ENCODE peak calls at places on chromosomes 5 and 9, in nine cellular contexts. U, J, C, S, L, N, P, D and W are unnamed samples.
A peak's percentile ranks its signal among the peaks of the same experiment; 100 is the strongest.

GRCh38 chr9:31089822-31090221 is 1294.6 kb upstream of the ACO1 start:
- DNase-seq in U (no peak), J (no peak), C (no peak), S (no peak), L (no peak), N (no peak), P (no peak), D (no peak), W (no peak)

GRCh38 chr9:119216891-119217290 is 152.3 kb downstream of the BRINP1 start:
- DNase-seq in U (no peak), J (no peak), C (no peak), S (no peak), L (no peak), N (no peak), P (no peak), D (no peak), W (no peak)

GRCh38 chr9:121558423-121558950 is 58.8 kb upstream of the GGTA1 start:
- DNase-seq in U (no peak), J (no peak), C (no peak), S (no peak), L (no peak), N (no peak), P (no peak), D (peak; percentile 21), W (no peak)

GRCh38 chr5:168869615-168870227 is 290.6 kb upstream of the PANK3 start:
- DNase-seq in U (no peak), J (no peak), C (no peak), S (no peak), L (no peak), N (no peak), P (no peak), D (no peak), W (no peak)

GRCh38 chr9:128335914-128336313 is 4.4 kb upstream of the SLC27A4 start:
- DNase-seq in U (no peak), J (no peak), C (no peak), S (no peak), L (no peak), N (no peak), P (no peak), D (no peak), W (no peak)

GRCh38 chr5:108521841-108522506 is 140.1 kb upstream of the FBXL17 start:
- DNase-seq in U (peak; percentile 6), J (no peak), C (peak; percentile 77), S (no peak), L (peak; percentile 7), N (peak; percentile 2), P (no peak), D (peak; percentile 65), W (peak; percentile 42)

GRCh38 chr5:10352404-10353240 is 873 bp upstream of the MARCHF6 start:
- DNase-seq in U (no peak), J (no peak), C (no peak), S (no peak), L (no peak), N (no peak), P (no peak), D (peak; percentile 57), W (no peak)

GRCh38 chr9:114184071-114184470 is 28.7 kb downstream of the COL27A1 start:
- DNase-seq in U (no peak), J (no peak), C (no peak), S (no peak), L (no peak), N (no peak), P (no peak), D (peak; percentile 80), W (no peak)

GRCh38 chr5:73363911-73364730 is 84.5 kb downstream of the FOXD1 start:
- DNase-seq in U (no peak), J (no peak), C (no peak), S (no peak), L (no peak), N (no peak), P (no peak), D (peak; percentile 79), W (no peak)

GRCh38 chr5:110844251-110844650 is 105.4 kb downstream of the SLC25A46 start:
- DNase-seq in U (no peak), J (no peak), C (no peak), S (no peak), L (no peak), N (no peak), P (no peak), D (no peak), W (no peak)

GRCh38 chr5:125597338-125597737 is 825.9 kb upstream of the GRAMD2B start:
- DNase-seq in U (no peak), J (no peak), C (no peak), S (no peak), L (no peak), N (no peak), P (no peak), D (no peak), W (peak; percentile 10)

GRCh38 chr5:78964889-78965288 is 20.2 kb downstream of the ARSB start:
- DNase-seq in U (peak; percentile 2), J (no peak), C (peak; percentile 59), S (no peak), L (peak; percentile 6), N (no peak), P (no peak), D (peak; percentile 74), W (peak; percentile 51)

GRCh38 chr5:8861764-8862163 is 684.1 kb downstream of the SEMA5A start:
- DNase-seq in U (no peak), J (no peak), C (peak; percentile 65), S (no peak), L (no peak), N (no peak), P (no peak), D (no peak), W (no peak)

GRCh38 chr5:141384471-141385267 is 2.1 kb downstream of the PCDHGA7 start:
- DNase-seq in U (no peak), J (no peak), C (no peak), S (no peak), L (no peak), N (no peak), P (no peak), D (no peak), W (no peak)

GRCh38 chr5:56167522-56167921 is 65.6 kb downstream of the ANKRD55 start:
- DNase-seq in U (no peak), J (no peak), C (no peak), S (no peak), L (no peak), N (no peak), P (no peak), D (peak; percentile 72), W (no peak)

GRCh38 chr9:98310752-98311392 is 55.4 kb upstream of the TBC1D2 start:
- DNase-seq in U (no peak), J (no peak), C (no peak), S (no peak), L (no peak), N (no peak), P (no peak), D (peak; percentile 37), W (no peak)

GRCh38 chr5:32027717-32028321 is 146.3 kb downstream of the GOLPH3 start:
- DNase-seq in U (no peak), J (no peak), C (peak; percentile 6), S (no peak), L (peak; percentile 68), N (no peak), P (no peak), D (peak; percentile 98), W (peak; percentile 92)

GRCh38 chr5:10323588-10324488 is 16.1 kb upstream of the CMBL start:
- DNase-seq in U (no peak), J (no peak), C (peak; percentile 51), S (no peak), L (no peak), N (no peak), P (no peak), D (no peak), W (no peak)

GRCh38 chr5:141528401-141528984 is 39.6 kb downstream of the PCDHGC5 start:
- DNase-seq in U (no peak), J (no peak), C (no peak), S (no peak), L (no peak), N (no peak), P (no peak), D (no peak), W (no peak)

GRCh38 chr9:77667151-77667550 is 19.0 kb upstream of the GNA14 start:
- DNase-seq in U (no peak), J (no peak), C (no peak), S (no peak), L (no peak), N (no peak), P (no peak), D (no peak), W (no peak)

GRCh38 chr5:75055727-75056144 is 3.4 kb upstream of the GCNT4 start:
- DNase-seq in U (no peak), J (no peak), C (no peak), S (no peak), L (no peak), N (no peak), P (no peak), D (peak; percentile 97), W (no peak)